ENCODE peak calls at places on chromosomes 7 and 10, in five cellular contexts. X is K562, G is GM12878, M is H1, C is HepG2. H is an unnamed sample.

GRCh38 chr10:71980181-71981023 is 16.2 kb downstream of the CHST3 start:
- DNase-seq in X (peak; percentile 58), G (no peak), M (no peak), C (no peak), H (no peak)

GRCh38 chr7:55160539-55160938 is 141.7 kb downstream of the EGFR start:
- DNase-seq in X (no peak), G (no peak), M (no peak), C (no peak), H (no peak)

GRCh38 chr10:27717191-27717590 is 28.4 kb downstream of the MKX start:
- DNase-seq in X (no peak), G (no peak), M (no peak), C (no peak), H (no peak)

GRCh38 chr10:13521021-13521420 is 7.8 kb downstream of the BEND7 start:
- DNase-seq in X (no peak), G (no peak), M (no peak), C (no peak), H (no peak)

GRCh38 chr10:11765141-11765540 is 23.0 kb downstream of the ECHDC3 start:
- DNase-seq in X (no peak), G (no peak), M (no peak), C (no peak), H (no peak)

GRCh38 chr7:65448824-65449504 is 75.3 kb downstream of the ZNF92 start:
- DNase-seq in X (no peak), G (no peak), M (no peak), C (no peak), H (no peak)

GRCh38 chr7:131537581-131537980 is 18.8 kb downstream of the PODXL start:
- DNase-seq in X (no peak), G (no peak), M (no peak), C (no peak), H (no peak)

GRCh38 chr10:72259491-72260214 is 14.1 kb upstream of the DDIT4 start:
- DNase-seq in X (peak; percentile 12), G (no peak), M (no peak), C (no peak), H (no peak)

GRCh38 chr10:1576467-1577259 is 160.7 kb downstream of the ADARB2 start:
- DNase-seq in X (no peak), G (no peak), M (no peak), C (no peak), H (no peak)

GRCh38 chr7:138784692-138785091 is 13.1 kb upstream of the TMEM213 start:
- DNase-seq in X (no peak), G (no peak), M (no peak), C (no peak), H (no peak)

GRCh38 chr10:63633677-63634487 is 112.7 kb downstream of the REEP3 start:
- DNase-seq in X (peak; percentile 57), G (no peak), M (no peak), C (peak; percentile 42), H (no peak)

GRCh38 chr10:84613336-84614021 is 285.1 kb downstream of the CCSER2 start:
- DNase-seq in X (peak; percentile 33), G (no peak), M (peak; percentile 64), C (peak; percentile 77), H (peak; percentile 75)

GRCh38 chr7:111796671-111797070 is 234.4 kb upstream of the IMMP2L start:
- DNase-seq in X (no peak), G (no peak), M (no peak), C (no peak), H (peak; percentile 23)

GRCh38 chr7:95632609-95633008 is 36.3 kb upstream of the PDK4 start:
- DNase-seq in X (no peak), G (no peak), M (no peak), C (no peak), H (no peak)

GRCh38 chr7:157521061-157521731 is 184.4 kb downstream of the DNAJB6 start:
- DNase-seq in X (no peak), G (no peak), M (no peak), C (no peak), H (peak; percentile 8)

GRCh38 chr10:14604181-14605142 is 170.2 kb downstream of the FAM107B start:
- DNase-seq in X (peak; percentile 83), G (no peak), M (no peak), C (no peak), H (peak; percentile 53)

GRCh38 chr7:50531928-50532327 is 33.3 kb downstream of the DDC start:
- DNase-seq in X (no peak), G (no peak), M (no peak), C (no peak), H (no peak)

GRCh38 chr10:13942030-13942429 is 355.3 kb downstream of the PRPF18 start:
- DNase-seq in X (no peak), G (peak; percentile 82), M (no peak), C (no peak), H (no peak)

GRCh38 chr10:131653550-131654470 is 247.0 kb upstream of the PPP2R2D start:
- DNase-seq in X (no peak), G (no peak), M (no peak), C (no peak), H (no peak)

GRCh38 chr7:79876769-79877362 is 257.8 kb upstream of the GNAI1 start:
- DNase-seq in X (no peak), G (no peak), M (no peak), C (no peak), H (no peak)

GRCh38 chr10:73859441-73860049 is 14.8 kb downstream of the CAMK2G start:
- DNase-seq in X (no peak), G (peak; percentile 45), M (no peak), C (no peak), H (no peak)

GRCh38 chr7:47873767-47874166 is 74.5 kb downstream of the PKD1L1 start:
- DNase-seq in X (no peak), G (no peak), M (no peak), C (no peak), H (no peak)

GRCh38 chr7:129741743-129742213 is 130.3 kb downstream of the NRF1 start:
- DNase-seq in X (no peak), G (no peak), M (no peak), C (no peak), H (no peak)

GRCh38 chr7:131249003-131249402 is 78.7 kb upstream of the MKLN1 start:
- DNase-seq in X (no peak), G (no peak), M (no peak), C (no peak), H (no peak)

GRCh38 chr7:159023216-159023615 is 121.5 kb downstream of the VIPR2 start:
- DNase-seq in X (no peak), G (no peak), M (no peak), C (no peak), H (no peak)

GRCh38 chr10:86803156-86803555 is 46.7 kb downstream of the BMPR1A start:
- DNase-seq in X (no peak), G (no peak), M (no peak), C (no peak), H (no peak)

GRCh38 chr7:75795831-75796285 is 17.7 kb downstream of the CCL24 start:
- DNase-seq in X (peak; percentile 64), G (no peak), M (no peak), C (no peak), H (no peak)

GRCh38 chr10:98168766-98169165 is 34.3 kb downstream of the R3HCC1L start:
- DNase-seq in X (no peak), G (no peak), M (no peak), C (no peak), H (no peak)

GRCh38 chr10:98172073-98172472 is 37.6 kb downstream of the R3HCC1L start:
- DNase-seq in X (no peak), G (no peak), M (no peak), C (no peak), H (no peak)

GRCh38 chr10:98172495-98172894 is 38.0 kb downstream of the R3HCC1L start:
- DNase-seq in X (no peak), G (no peak), M (no peak), C (no peak), H (no peak)

GRCh38 chr10:98169379-98169778 is 34.9 kb downstream of the R3HCC1L start:
- DNase-seq in X (no peak), G (no peak), M (no peak), C (no peak), H (no peak)

GRCh38 chr10:98170249-98171117 is 36.0 kb downstream of the R3HCC1L start:
- DNase-seq in X (peak; percentile 35), G (peak; percentile 19), M (peak; percentile 46), C (peak; percentile 54), H (peak; percentile 71)
- TF ChIP-seq ATF2 in X (no peak), G (no peak), M (no peak), C (no peak), H (no peak)

DNA sequence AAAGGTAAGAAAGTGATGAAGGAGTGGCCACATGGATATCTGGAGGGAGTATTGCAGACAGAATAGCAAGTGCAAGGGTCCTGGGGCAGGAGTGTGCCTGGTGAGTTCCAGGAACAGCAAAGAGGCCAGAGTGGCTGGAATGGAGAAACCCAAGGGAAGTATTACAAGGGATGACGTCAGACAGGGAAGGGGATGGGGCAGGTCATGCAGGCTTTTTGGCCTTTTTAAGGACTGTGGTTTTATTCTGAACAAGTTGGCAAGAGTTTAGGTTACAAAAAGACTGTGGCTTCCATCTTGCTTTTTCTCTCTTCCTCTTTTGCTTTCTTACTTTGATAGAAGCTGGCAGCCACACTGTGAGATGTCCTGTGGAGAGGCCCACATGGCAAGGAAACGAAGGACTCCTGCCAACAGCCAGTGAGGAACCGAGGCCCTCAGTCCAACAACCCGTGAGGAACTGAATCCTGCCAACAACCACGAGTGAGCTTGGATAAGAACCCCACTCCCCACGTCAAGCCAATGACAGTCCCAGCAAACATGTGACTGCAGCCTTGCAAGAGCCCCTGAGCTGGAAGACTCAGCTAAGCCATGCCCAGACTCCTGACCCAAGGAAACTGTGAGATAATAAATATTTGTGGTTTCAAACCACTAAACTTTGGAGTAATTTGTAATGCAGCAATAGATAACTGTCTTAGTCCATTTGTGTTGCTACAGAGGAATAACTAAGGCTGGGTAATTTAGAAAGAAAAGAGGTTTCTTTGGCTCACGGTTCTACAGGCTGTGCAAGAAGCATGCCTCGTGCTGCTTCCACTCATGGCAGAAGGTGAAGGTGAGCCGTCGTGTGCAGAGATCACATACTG is 19.8 kb upstream of the KDM7A start:
- DNase-seq in X (no peak), G (no peak), M (no peak), C (no peak), H (no peak)
- TF ChIP-seq ATF2 in X (peak; percentile 37), G (no peak), M (no peak), C (no peak), H (no peak)

GRCh38 chr7:97842772-97843345 is 29.3 kb downstream of the ASNS start:
- DNase-seq in X (no peak), G (no peak), M (no peak), C (no peak), H (no peak)

GRCh38 chr7:97844036-97844435 is 28.2 kb downstream of the ASNS start:
- DNase-seq in X (peak; percentile 30), G (no peak), M (no peak), C (peak; percentile 6), H (no peak)

GRCh38 chr7:97847791-97848190 is 24.4 kb downstream of the ASNS start:
- DNase-seq in X (no peak), G (no peak), M (no peak), C (no peak), H (no peak)

GRCh38 chr7:97846945-97847344 is 25.3 kb downstream of the ASNS start:
- DNase-seq in X (no peak), G (no peak), M (no peak), C (peak; percentile 1), H (no peak)

GRCh38 chr7:97845622-97846203 is 26.5 kb downstream of the ASNS start:
- DNase-seq in X (peak; percentile 19), G (no peak), M (no peak), C (peak; percentile 9), H (no peak)
- TF ChIP-seq ATF2 in X (no peak), G (no peak), M (no peak), C (no peak), H (no peak)

DNA sequence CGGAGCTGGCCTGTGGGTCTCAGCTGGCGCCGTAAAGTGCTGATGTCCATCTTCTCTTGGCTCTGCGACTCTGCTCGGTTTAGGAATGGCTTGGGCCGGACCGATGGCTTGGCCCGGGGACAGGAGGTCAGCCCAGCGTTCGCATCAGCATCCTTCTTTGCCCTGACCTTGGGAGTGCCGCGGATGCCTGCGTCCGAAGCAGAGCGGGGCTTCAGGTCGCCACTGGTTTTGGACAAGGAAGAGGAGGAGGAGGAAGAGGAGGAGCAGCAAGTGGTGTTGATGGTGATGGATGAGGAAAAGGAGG is 109.3 kb downstream of the NEURL1 start:
- DNase-seq in X (no peak), G (no peak), M (no peak), C (no peak), H (no peak)
- TF ChIP-seq ATF2 in X (no peak), G (no peak), M (no peak), C (no peak), H (no peak)